ENCODE peak calls at places on chromosomes 11 and 22, in four cellular contexts. U is left lung, M is AG04450, P is IMR-90. Q is an unnamed sample. For H3K27me3, the result is how much of the 10 kb centered on the place peaks cover.

GRCh38 chr11:124754309-124754708 is 2.3 kb upstream of the VSIG2 start:
- DNase-seq in M (no peak), P (peak), U (no peak), Q (no peak)

GRCh38 chr11:74284466-74284865 is 27.0 kb downstream of the P4HA3 start:
- DNase-seq in M (no peak), U (no peak), P (peak), Q (no peak)

GRCh38 chr11:70210516-70210915 is 7.4 kb downstream of the FADD start:
- DNase-seq in M (no peak), P (no peak), U (no peak), Q (no peak)

GRCh38 chr11:102007567-102008437 is 39.4 kb upstream of the CFAP300 start:
- DNase-seq in U (peak), P (peak), M (peak), Q (no peak)

GRCh38 chr11:61152816-61153592 is 8.2 kb downstream of the VPS37C start:
- DNase-seq in P (peak), M (no peak), U (no peak), Q (no peak)

GRCh38 chr11:38476808-38477565 is 1879.0 kb upstream of the RAG2 start:
- DNase-seq in U (no peak), M (no peak), P (no peak), Q (no peak)

GRCh38 chr22:27714076-27714475 is 87.5 kb downstream of the MN1 start:
- DNase-seq in P (no peak), M (no peak), U (no peak), Q (no peak)

GRCh38 chr11:62539238-62539925 is 7.2 kb downstream of the AHNAK start:
- DNase-seq in P (peak), M (peak), U (peak), Q (no peak)

GRCh38 chr11:74538680-74539079 is 45.2 kb upstream of the LIPT2 start:
- DNase-seq in U (no peak), M (no peak), P (no peak), Q (no peak)

GRCh38 chr22:35564975-35565867 is 24.6 kb downstream of the RASD2 start:
- DNase-seq in U (no peak), M (no peak), P (peak), Q (no peak)

GRCh38 chr11:76041208-76041607 is 165.1 kb downstream of the WNT11 start:
- DNase-seq in M (no peak), P (no peak), U (no peak), Q (no peak)

GRCh38 chr11:78850078-78850477 is 275.4 kb upstream of the NARS2 start:
- DNase-seq in U (no peak), P (no peak), M (no peak), Q (no peak)

GRCh38 chr11:61281581-61282250 is 13.4 kb downstream of the VWCE start:
- DNase-seq in M (no peak), P (no peak), U (no peak), Q (no peak)

GRCh38 chr11:73869234-73869949 is 7.3 kb downstream of the COA4 start:
- DNase-seq in U (no peak), M (no peak), P (peak), Q (no peak)

GRCh38 chr11:2532704-2533641 is 88.2 kb downstream of the KCNQ1 start:
- DNase-seq in U (peak), P (peak), M (peak), Q (peak)

GRCh38 chr11:86218125-86219081 is 26.1 kb upstream of the EED start:
- DNase-seq in M (peak), U (peak), P (peak), Q (no peak)

DNA sequence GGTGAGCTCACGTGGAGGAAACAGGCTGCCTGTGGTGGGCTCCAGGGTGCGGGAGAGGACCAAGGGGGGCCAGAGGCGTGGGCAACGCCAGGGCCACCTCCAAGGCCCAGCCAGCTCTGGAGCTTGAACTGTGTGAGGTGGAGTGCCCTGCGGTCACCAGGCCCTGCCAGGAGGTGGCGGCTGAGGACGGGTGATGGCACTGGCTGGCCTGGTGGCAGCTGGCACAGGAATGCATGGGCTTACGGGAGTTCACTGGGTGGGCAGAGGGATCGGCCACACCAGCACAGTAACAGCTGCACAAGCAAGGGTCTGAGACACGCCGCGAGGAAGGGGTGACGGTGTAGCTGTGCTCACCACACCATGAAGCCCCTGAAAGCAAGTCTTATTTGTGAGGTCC is 15.8 kb downstream of the TOLLIP start:
- DNase-seq in P (no peak), M (no peak), U (peak), Q (peak)
- TF ChIP-seq CTCF in P (peak), M (peak), U (no peak), Q (peak)

DNA sequence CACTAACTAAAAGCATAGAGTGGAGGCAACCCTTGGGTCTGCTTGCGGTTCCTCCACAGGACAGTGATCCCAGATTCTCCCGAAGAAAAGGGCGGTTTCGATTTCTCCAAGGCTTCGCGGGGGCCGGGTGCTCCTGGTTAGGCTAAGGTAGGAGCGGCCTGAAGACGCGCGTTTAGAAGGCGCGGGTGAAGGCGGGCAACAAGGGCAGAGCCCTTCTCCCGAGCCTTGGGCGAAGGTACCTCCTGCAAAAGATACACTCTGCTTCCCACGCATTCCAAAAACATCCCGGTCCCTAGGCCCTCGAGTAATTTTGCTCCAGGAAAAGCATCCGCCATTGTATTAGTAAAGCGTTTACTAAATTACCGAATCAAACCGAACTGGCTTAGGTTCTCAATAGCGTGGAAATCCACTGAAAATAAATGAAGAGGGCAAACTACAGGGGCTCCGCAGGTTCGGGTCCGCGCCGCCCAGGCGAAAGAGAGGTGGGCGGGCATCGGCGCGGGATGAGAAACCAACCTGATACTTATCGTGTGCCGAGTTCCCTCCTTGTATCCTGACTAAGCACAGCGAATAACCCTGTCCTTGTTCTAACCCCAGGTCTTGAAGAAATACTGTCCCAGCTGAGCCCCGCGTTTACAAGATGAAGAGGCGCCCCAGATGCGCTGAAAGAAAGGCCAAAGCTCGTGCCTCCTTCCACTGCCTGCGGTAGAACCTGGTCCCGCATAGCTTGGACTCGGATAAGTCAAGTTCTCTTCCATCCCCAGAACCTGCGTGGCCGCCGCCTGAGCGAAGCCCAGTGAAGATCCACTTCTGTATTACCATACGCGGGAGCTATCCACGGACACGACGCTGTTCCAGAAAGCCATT is 1.9 kb downstream of the WT1 start:
- DNase-seq in P (no peak), M (no peak), U (no peak), Q (no peak)
- H3K27me3 ChIP-seq in P (half or more), M (half or more), U (half or more), Q (half or more)

GRCh38 chr22:37571258-37571991 is 8.5 kb downstream of the LGALS2 start:
- DNase-seq in M (no peak), U (no peak), P (peak), Q (no peak)
- TF ChIP-seq CTCF in M (peak), U (no peak), P (peak), Q (no peak)

GRCh38 chr11:11251394-11251970 is 101.6 kb downstream of the CSNK2A3 start:
- DNase-seq in U (no peak), M (no peak), P (no peak), Q (no peak)

GRCh38 chr11:11250470-11250869 is 102.6 kb downstream of the CSNK2A3 start:
- DNase-seq in M (no peak), U (no peak), P (peak), Q (no peak)

GRCh38 chr11:11252403-11252802 is 100.6 kb downstream of the CSNK2A3 start:
- DNase-seq in P (no peak), U (no peak), M (no peak), Q (no peak)

GRCh38 chr11:11253995-11254394 is 99.1 kb downstream of the CSNK2A3 start:
- DNase-seq in P (no peak), U (no peak), M (no peak), Q (no peak)

DNA sequence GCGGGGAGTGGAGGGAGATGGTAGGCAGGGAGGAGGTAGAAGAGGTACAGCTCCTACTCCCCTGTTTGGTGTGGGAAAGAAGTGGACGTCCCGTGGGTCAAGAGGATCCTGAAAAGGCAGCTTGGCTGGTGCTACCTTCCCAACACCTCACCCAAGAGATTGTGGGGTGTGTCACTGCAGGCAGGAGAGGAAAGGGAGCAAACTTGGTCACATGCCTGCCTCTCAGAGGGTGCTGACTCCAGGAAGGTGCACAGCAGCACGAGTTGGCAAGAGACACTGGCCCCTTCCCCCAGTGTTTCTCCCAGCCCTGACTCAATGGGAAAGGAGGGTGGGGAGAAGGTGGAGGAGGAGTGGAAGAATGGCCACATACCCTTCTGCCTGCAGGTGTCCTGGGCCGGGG is 99.6 kb downstream of the CSNK2A3 start:
- DNase-seq in P (no peak), M (no peak), U (peak), Q (no peak)
- H3K27me3 ChIP-seq in P (under half), M (under half), U (under half), Q (under half)

GRCh38 chr11:83671295-83671694 is 385.1 kb upstream of the CCDC90B start:
- DNase-seq in M (no peak), U (no peak), P (peak), Q (no peak)
- TF ChIP-seq CTCF in M (no peak), U (no peak), P (peak), Q (no peak)

GRCh38 chr11:64845125-64845735 is 777 bp upstream of the CDC42BPG start:
- DNase-seq in U (no peak), M (no peak), P (no peak), Q (peak)
- H3K27me3 ChIP-seq in U (under half), M (under half), P (under half), Q (under half)

GRCh38 chr11:36792870-36793541 is 195.0 kb upstream of the RAG2 start:
- DNase-seq in U (no peak), P (no peak), M (no peak), Q (no peak)

GRCh38 chr11:36791957-36792356 is 193.9 kb upstream of the RAG2 start:
- DNase-seq in P (no peak), M (no peak), U (no peak), Q (no peak)

GRCh38 chr11:36790450-36790849 is 192.4 kb upstream of the RAG2 start:
- DNase-seq in U (no peak), M (no peak), P (no peak), Q (no peak)

DNA sequence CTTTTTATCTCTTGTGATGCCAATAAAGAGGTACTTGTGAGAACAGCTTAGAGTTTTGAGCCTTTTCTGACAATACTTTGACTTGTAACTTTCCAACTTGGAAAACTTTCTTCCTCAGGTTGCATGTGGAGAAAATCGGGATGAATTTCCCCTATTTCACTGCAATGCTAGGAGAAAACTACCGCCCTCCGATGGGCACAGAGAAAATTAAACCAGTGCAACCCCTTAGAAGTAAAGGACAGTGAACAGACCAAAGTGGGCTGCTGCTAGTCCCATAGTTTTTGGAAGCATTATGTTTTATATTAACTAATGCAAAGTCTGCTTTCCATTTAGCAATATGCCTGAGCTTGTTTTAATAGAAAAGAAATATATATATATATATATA is 195.5 kb upstream of the RAG2 start:
- DNase-seq in P (no peak), U (no peak), M (no peak), Q (no peak)
- TF ChIP-seq CTCF in P (no peak), U (peak), M (peak), Q (no peak)

GRCh38 chr11:117793521-117793920 is 3.5 kb downstream of the DSCAML1 start:
- DNase-seq in U (no peak), P (no peak), M (no peak), Q (no peak)
- H3K27me3 ChIP-seq in U (half or more), P (under half), M (under half), Q (half or more)

GRCh38 chr11:42407379-42407778 is 904.4 kb upstream of the API5 start:
- DNase-seq in P (no peak), M (no peak), U (no peak), Q (peak)
- TF ChIP-seq CTCF in P (no peak), M (no peak), U (no peak), Q (no peak)